ENCODE peak calls at places on chromosome 16, in four cellular contexts. Y is K562, I is GM12878, G is HepG2. H is an unnamed sample. For H4K20me1, the result is how much of the 10 kb centered on the place peaks cover.

GRCh38 chr16:50562657-50563056 is 14.5 kb downstream of the NKD1 start:
- DNase-seq in Y (no peak), I (no peak), G (no peak), H (no peak)

GRCh38 chr16:12539185-12539929 is 264.3 kb downstream of the CPPED1 start:
- DNase-seq in Y (no peak), I (peak), G (no peak), H (no peak)

GRCh38 chr16:19716183-19716582 is 1.8 kb downstream of the KNOP1 start:
- DNase-seq in Y (no peak), I (no peak), G (no peak), H (no peak)

GRCh38 chr16:66984902-66985311 is 3.5 kb upstream of the CES4A start:
- DNase-seq in Y (no peak), I (no peak), G (no peak), H (no peak)

GRCh38 chr16:54447606-54448440 is 161.2 kb upstream of the IRX3 start:
- DNase-seq in Y (peak), I (no peak), G (no peak), H (no peak)

GRCh38 chr16:56983211-56983751 is 6.1 kb upstream of the NLRC5 start:
- DNase-seq in Y (no peak), I (no peak), G (no peak), H (no peak)

GRCh38 chr16:71784093-71784492 is 24.5 kb downstream of the AP1G1 start:
- DNase-seq in Y (no peak), I (no peak), G (no peak), H (no peak)

GRCh38 chr16:3486506-3487215 is 8.6 kb downstream of the C16orf90 start:
- DNase-seq in Y (no peak), I (no peak), G (no peak), H (no peak)

GRCh38 chr16:69520800-69521602 is 44.8 kb upstream of the NFAT5 start:
- DNase-seq in Y (no peak), I (peak), G (peak), H (no peak)

GRCh38 chr16:50597563-50598255 is 49.5 kb downstream of the NKD1 start:
- DNase-seq in Y (no peak), I (no peak), G (no peak), H (no peak)

GRCh38 chr16:50096791-50097190 is 31.0 kb downstream of the HEATR3 start:
- DNase-seq in Y (no peak), I (no peak), G (no peak), H (no peak)

GRCh38 chr16:63890723-63891122 is 1231.1 kb downstream of the CDH11 start:
- DNase-seq in Y (no peak), I (no peak), G (no peak), H (no peak)

GRCh38 chr16:57564571-57565270 is 22.3 kb downstream of the ADGRG5 start:
- DNase-seq in Y (no peak), I (no peak), G (no peak), H (no peak)

GRCh38 chr16:22216191-22216831 is 10.2 kb downstream of the EEF2K start:
- DNase-seq in Y (peak), I (no peak), G (no peak), H (no peak)

GRCh38 chr16:67084345-67085028 is 25.3 kb upstream of the PHAF1 start:
- DNase-seq in Y (no peak), I (no peak), G (peak), H (no peak)

GRCh38 chr16:17414421-17414820 is 56.3 kb downstream of the XYLT1 start:
- DNase-seq in Y (no peak), I (peak), G (no peak), H (no peak)

GRCh38 chr16:85535352-85536072 is 77.6 kb upstream of the GSE1 start:
- DNase-seq in Y (peak), I (no peak), G (peak), H (no peak)

GRCh38 chr16:80084614-80085013 is 456.2 kb upstream of the DYNLRB2 start:
- DNase-seq in Y (peak), I (no peak), G (peak), H (peak)

GRCh38 chr16:20971420-20971819 is 70.8 kb downstream of the LYRM1 start:
- DNase-seq in Y (no peak), I (no peak), G (no peak), H (no peak)

GRCh38 chr16:11391576-11391975 is 46.3 kb downstream of the RMI2 start:
- DNase-seq in Y (no peak), I (no peak), G (no peak), H (peak)

GRCh38 chr16:27649021-27649420 is 99.1 kb downstream of the KATNIP start:
- DNase-seq in Y (no peak), I (no peak), G (no peak), H (no peak)

GRCh38 chr16:65410801-65411200 is 288.9 kb upstream of the CDH11 start:
- DNase-seq in Y (no peak), I (no peak), G (no peak), H (no peak)

GRCh38 chr16:57377080-57377841 is 5.0 kb downstream of the CX3CL1 start:
- DNase-seq in Y (no peak), I (peak), G (peak), H (peak)

GRCh38 chr16:15643453-15644305 is 725 bp upstream of the MARF1 start:
- DNase-seq in Y (no peak), I (no peak), G (peak), H (peak)
- TF ChIP-seq JUNB in Y (no peak), I (no peak), G (no peak), H (no peak)

GRCh38 chr16:7025616-7026190 is 306.9 kb upstream of the RBFOX1 start:
- DNase-seq in Y (peak), I (no peak), G (peak), H (peak)

GRCh38 chr16:7016986-7017385 is 315.7 kb upstream of the RBFOX1 start:
- DNase-seq in Y (no peak), I (no peak), G (no peak), H (no peak)

GRCh38 chr16:7026639-7027038 is 306.0 kb upstream of the RBFOX1 start:
- DNase-seq in Y (no peak), I (no peak), G (no peak), H (no peak)

GRCh38 chr16:7021653-7022275 is 310.9 kb upstream of the RBFOX1 start:
- DNase-seq in Y (no peak), I (no peak), G (no peak), H (no peak)
- H4K20me1 ChIP-seq in Y (under half), I (under half), G (under half), H (under half)

DNA sequence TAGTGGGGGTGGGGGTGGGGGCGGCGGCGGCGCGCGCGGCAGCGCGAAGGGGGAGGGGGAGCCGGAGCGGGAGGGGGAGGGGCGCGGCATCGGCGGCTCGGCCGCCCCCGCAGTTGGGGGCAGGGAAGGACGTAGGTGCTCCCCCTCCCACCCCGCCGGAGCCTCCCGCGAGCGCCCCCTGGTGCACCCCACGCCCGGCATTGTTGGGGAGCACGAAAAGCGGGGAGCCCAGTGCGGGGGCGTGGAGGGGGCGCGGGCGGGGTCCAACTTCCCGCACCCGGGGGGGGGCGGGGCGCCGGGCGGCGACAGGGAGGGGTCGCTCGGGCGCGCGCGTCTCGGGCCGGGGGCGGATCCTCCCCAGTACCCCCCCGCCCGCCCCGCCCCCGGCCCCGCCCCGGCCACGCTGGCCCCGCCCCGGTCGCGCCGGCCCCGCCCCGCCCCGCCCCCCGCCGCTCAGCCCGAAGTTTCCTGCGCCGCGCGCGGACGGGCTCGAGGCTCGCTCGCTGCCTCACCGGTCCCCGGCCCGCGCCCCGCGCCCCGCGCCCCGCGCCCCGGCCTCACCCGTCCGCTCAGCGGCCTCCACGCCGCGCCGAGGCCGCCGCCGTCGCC is at the start of gene CACNA1H:
- DNase-seq in Y (peak), I (no peak), G (no peak), H (peak)
- TF ChIP-seq EZH2 in Y (no peak), I (no peak), G (no peak), H (no peak)

DNA sequence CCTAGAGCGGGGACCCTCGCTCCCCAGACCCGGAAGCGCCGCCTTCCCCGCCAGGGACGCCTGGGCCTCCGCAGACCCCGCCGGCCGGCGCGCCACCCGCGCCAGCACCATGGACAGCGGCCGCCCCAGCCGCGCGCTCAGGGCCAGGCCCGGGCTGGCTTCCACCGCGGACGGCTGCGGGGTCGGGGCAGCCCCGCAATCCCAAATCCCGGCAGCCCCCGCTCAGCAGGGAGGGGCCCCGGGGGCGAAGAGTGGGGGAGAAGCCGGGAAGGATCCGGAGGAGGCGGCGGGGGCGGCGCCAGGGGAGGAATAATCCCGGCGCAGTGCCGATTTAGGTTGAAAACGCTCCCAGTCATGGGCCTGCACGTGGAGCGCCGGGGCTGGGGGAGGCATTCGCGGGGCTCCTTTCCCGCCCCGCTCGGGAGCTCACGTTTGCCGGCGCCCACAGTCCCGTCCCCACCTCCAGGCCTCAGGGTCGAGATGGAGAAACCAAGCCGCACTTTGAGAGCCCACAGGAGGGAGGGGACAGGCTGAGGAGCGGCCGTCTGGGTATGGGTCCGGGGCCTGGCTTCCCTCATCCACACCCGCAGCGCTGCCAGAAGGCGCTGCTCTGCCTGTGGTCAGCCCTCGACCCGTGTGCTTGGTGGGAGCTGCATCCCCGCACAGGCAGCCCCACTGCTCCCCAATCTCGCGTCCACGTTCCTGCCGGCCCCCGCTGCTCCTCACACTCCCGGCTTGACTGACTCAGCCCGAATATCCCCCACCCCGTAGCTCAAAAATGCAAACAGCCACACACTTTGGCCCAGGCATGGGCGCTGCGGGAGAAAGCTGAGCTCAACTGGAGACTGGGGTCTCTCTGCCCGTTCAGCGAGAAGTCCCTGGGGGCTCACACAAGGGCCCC is 4.7 kb downstream of the FBXL16 start:
- DNase-seq in Y (peak), I (no peak), G (no peak), H (peak)
- TF ChIP-seq JUNB in Y (no peak), I (no peak), G (peak), H (no peak)

DNA sequence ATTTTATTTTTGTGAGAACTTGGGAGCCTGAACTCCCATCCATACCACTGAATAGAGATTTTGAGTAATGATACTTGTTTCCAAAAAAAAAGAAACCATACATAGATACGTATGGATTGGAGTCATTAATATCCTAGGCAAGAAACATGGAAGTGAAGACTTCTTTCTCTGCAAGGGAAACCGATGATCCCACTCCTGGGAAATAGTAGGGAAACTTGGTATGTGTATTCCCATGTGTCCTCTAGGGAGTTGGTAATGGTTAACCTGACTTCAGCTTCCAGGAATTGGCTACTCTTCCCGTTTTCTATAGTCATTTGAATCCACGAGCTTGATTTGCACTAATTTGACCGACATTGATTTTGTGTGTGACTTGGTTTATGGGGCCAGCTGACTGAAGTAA is 5.4 kb downstream of the FUS start:
- DNase-seq in Y (no peak), I (no peak), G (no peak), H (no peak)
- H4K20me1 ChIP-seq in Y (under half), I (under half), G (half or more), H (half or more)

DNA sequence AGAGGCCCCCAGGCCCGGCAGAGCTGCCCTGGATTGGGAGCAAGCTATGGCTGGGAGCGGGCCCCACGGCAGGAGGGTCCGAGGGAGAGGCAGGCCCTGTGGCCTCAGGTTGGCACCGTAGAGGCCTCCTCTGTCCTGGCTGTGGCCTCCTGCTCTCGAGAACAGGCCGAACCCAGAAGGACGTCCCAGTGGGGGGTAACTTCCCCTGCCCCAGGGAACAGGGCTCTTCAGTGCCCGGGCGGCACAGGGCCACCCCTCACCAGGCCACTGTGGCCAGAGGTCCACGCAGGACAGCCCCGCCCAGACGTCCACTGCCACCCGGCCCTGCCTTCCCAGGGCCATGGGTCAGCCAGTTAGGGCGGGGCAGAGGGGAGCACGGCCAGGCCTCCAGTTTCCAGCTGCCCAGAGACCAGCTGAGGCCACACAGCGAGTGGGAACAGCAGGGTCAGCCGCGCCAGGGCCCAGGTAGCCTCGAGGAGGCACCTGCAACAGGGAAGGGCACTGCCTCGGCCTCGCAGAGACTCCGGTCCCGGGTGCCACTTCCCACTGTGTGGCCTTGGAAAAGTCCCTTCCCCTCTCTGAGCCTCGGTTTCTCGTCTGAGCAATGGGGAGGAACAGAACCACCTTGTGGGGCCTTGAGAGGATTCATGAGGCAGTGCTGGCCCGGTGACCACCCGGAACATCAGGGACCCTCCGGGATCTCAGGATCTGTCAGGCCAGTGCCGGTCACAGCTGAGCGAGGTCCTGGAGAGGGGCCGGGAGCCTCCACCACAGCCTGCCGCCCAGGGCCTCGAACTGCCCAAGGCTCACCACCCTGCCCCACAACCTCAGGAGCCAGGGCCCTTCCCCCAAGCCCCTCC is 32.0 kb downstream of the ZNF469 start:
- DNase-seq in Y (no peak), I (no peak), G (no peak), H (no peak)
- TF ChIP-seq EZH2 in Y (no peak), I (no peak), G (no peak), H (no peak)

GRCh38 chr16:83969771-83970429 is 1.9 kb downstream of the NECAB2 start:
- DNase-seq in Y (no peak), I (no peak), G (no peak), H (no peak)
- TF ChIP-seq JUNB in Y (no peak), I (no peak), G (no peak), H (no peak)

GRCh38 chr16:88779406-88780099 is 5.5 kb downstream of the PIEZO1 start:
- DNase-seq in Y (peak), I (no peak), G (no peak), H (peak)

GRCh38 chr16:88775825-88776224 is 9.2 kb downstream of the PIEZO1 start:
- DNase-seq in Y (no peak), I (no peak), G (no peak), H (no peak)

GRCh38 chr16:88778541-88779065 is 6.4 kb downstream of the PIEZO1 start:
- DNase-seq in Y (no peak), I (no peak), G (no peak), H (peak)

GRCh38 chr16:88780100-88781062 is 4.6 kb downstream of the PIEZO1 start:
- DNase-seq in Y (no peak), I (no peak), G (no peak), H (no peak)

DNA sequence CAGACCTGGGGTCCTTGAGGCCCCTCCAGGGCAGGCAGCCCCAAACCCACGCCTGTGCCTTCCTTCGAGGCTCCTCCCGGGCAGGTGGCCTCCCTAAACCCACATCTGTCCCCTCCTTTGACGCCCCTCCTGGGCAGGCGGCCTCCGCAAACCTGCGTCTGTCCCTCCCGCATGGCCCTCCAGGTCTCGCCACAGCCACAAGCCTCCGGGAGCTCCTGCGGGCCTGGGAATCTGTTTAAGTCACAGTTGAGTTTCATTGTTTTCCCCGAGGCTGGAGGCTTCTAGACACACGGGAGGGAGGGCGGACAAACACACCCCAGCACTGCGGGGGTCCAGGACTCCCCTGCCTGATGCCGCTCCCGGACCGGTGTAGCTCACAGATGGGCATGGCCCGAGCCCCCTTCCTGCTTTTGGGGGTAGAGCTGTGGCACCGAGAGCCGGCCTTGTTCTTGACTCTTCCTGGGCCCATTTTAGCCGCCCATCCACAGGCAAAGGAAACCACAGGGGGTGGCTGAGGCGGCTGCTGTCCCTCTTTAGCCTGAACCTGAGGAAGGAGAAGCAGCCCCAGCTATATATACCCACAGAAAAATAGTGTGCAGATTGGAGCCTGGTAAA is 7.1 kb downstream of the PIEZO1 start:
- DNase-seq in Y (no peak), I (no peak), G (no peak), H (peak)
- H4K20me1 ChIP-seq in Y (under half), I (under half), G (under half), H (under half)

GRCh38 chr16:88452485-88453216 is 429 bp upstream of the ZFPM1 start:
- DNase-seq in Y (peak), I (peak), G (peak), H (peak)

GRCh38 chr16:88455610-88456355 is 2.7 kb downstream of the ZFPM1 start:
- DNase-seq in Y (peak), I (peak), G (peak), H (peak)

GRCh38 chr16:88453217-88453531 is at the start of gene ZFPM1:
- DNase-seq in Y (no peak), I (no peak), G (no peak), H (no peak)

GRCh38 chr16:88453621-88454314 is 688 bp downstream of the ZFPM1 start:
- DNase-seq in Y (peak), I (no peak), G (no peak), H (peak)

GRCh38 chr16:88454315-88455057 is 1.4 kb downstream of the ZFPM1 start:
- DNase-seq in Y (no peak), I (no peak), G (no peak), H (peak)
- TF ChIP-seq EZH2 in Y (no peak), I (no peak), G (no peak), H (no peak)

DNA sequence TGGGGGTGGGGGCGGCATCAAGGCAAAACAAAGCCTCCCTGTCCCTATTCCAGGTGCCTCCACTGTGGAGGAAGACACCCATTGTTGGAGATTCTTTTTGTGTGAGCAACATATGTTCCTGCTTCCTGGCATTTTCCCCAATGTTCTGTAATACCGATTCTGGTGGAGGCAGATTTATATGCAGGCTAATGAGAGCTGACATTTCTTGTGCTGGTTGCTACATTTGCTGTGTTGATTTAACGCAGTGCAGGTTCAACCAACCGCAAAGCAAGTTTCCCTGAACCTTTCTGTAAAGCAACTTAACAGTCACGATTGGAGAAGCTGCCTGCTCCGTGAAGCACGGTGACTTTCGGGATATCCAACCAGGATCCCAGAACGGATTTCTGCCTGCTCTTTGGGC is 260.5 kb downstream of the CBLN1 start:
- DNase-seq in Y (no peak), I (no peak), G (no peak), H (peak)
- TF ChIP-seq JUNB in Y (no peak), I (no peak), G (no peak), H (no peak)